ENCODE peak calls at places on chromosome 7, in six cellular contexts. One of them, this sample, is unnamed.

GRCh38 chr7:98771519-98772241 is 98.1 kb downstream of the TMEM130 start:
- DNase-seq in tibial artery: peak; percentile 48
- DNase-seq in brain microvascular endothelial cell: peak; percentile 31
- DNase-seq in WERI-Rb-1: no peak
- DNase-seq in AG04450: peak; percentile 65
- DNase-seq in heart left ventricle: no peak
- DNase-seq in this sample: peak; percentile 39

GRCh38 chr7:101094791-101095375 is 9.6 kb downstream of the TRIM56 start:
- DNase-seq in tibial artery: no peak
- DNase-seq in brain microvascular endothelial cell: peak; percentile 68
- DNase-seq in WERI-Rb-1: no peak
- DNase-seq in AG04450: peak; percentile 29
- DNase-seq in heart left ventricle: no peak
- DNase-seq in this sample: peak; percentile 77

GRCh38 chr7:27520828-27521790 is 141.6 kb downstream of the HIBADH start:
- DNase-seq in tibial artery: peak; percentile 67
- DNase-seq in brain microvascular endothelial cell: peak; percentile 5
- DNase-seq in WERI-Rb-1: no peak
- DNase-seq in AG04450: peak; percentile 55
- DNase-seq in heart left ventricle: no peak
- DNase-seq in this sample: peak; percentile 91

GRCh38 chr7:44163591-44163990 is 22.5 kb upstream of the MYL7 start:
- DNase-seq in tibial artery: no peak
- DNase-seq in brain microvascular endothelial cell: peak; percentile 71
- DNase-seq in WERI-Rb-1: no peak
- DNase-seq in AG04450: peak; percentile 90
- DNase-seq in heart left ventricle: no peak
- DNase-seq in this sample: peak; percentile 80

GRCh38 chr7:108246227-108246837 is 116.2 kb upstream of the LAMB4 start:
- DNase-seq in tibial artery: no peak
- DNase-seq in brain microvascular endothelial cell: peak; percentile 95
- DNase-seq in WERI-Rb-1: no peak
- DNase-seq in AG04450: peak; percentile 70
- DNase-seq in heart left ventricle: no peak
- DNase-seq in this sample: peak; percentile 98

GRCh38 chr7:138835087-138835486 is 37.1 kb upstream of the ATP6V0A4 start:
- DNase-seq in tibial artery: no peak
- DNase-seq in brain microvascular endothelial cell: no peak
- DNase-seq in WERI-Rb-1: no peak
- DNase-seq in AG04450: no peak
- DNase-seq in heart left ventricle: no peak
- DNase-seq in this sample: no peak

GRCh38 chr7:132049462-132050304 is 493.3 kb upstream of the PODXL start:
- DNase-seq in tibial artery: no peak
- DNase-seq in brain microvascular endothelial cell: peak; percentile 45
- DNase-seq in WERI-Rb-1: peak; percentile 58
- DNase-seq in AG04450: no peak
- DNase-seq in heart left ventricle: no peak
- DNase-seq in this sample: peak; percentile 46

GRCh38 chr7:2544541-2545188 is 10.7 kb downstream of the BRAT1 start:
- DNase-seq in tibial artery: no peak
- DNase-seq in brain microvascular endothelial cell: no peak
- DNase-seq in WERI-Rb-1: no peak
- DNase-seq in AG04450: no peak
- DNase-seq in heart left ventricle: no peak
- DNase-seq in this sample: no peak

GRCh38 chr7:92064414-92065029 is 69.8 kb downstream of the CYP51A1 start:
- DNase-seq in tibial artery: no peak
- DNase-seq in brain microvascular endothelial cell: no peak
- DNase-seq in WERI-Rb-1: no peak
- DNase-seq in AG04450: no peak
- DNase-seq in heart left ventricle: no peak
- DNase-seq in this sample: no peak

GRCh38 chr7:119320316-119320715 is 952.7 kb upstream of the KCND2 start:
- DNase-seq in tibial artery: no peak
- DNase-seq in brain microvascular endothelial cell: no peak
- DNase-seq in WERI-Rb-1: no peak
- DNase-seq in AG04450: no peak
- DNase-seq in heart left ventricle: no peak
- DNase-seq in this sample: no peak

GRCh38 chr7:139731802-139732470 is 45.9 kb downstream of the HIPK2 start:
- DNase-seq in tibial artery: peak; percentile 93
- DNase-seq in brain microvascular endothelial cell: peak; percentile 92
- DNase-seq in WERI-Rb-1: no peak
- DNase-seq in AG04450: no peak
- DNase-seq in heart left ventricle: peak; percentile 93
- DNase-seq in this sample: peak; percentile 91

GRCh38 chr7:12674861-12675260 is 12.6 kb upstream of the ARL4A start:
- DNase-seq in tibial artery: no peak
- DNase-seq in brain microvascular endothelial cell: peak; percentile 41
- DNase-seq in WERI-Rb-1: no peak
- DNase-seq in AG04450: no peak
- DNase-seq in heart left ventricle: no peak
- DNase-seq in this sample: peak; percentile 42

GRCh38 chr7:42854521-42855118 is 57.2 kb downstream of the C7orf25 start:
- DNase-seq in tibial artery: no peak
- DNase-seq in brain microvascular endothelial cell: no peak
- DNase-seq in WERI-Rb-1: no peak
- DNase-seq in AG04450: no peak
- DNase-seq in heart left ventricle: no peak
- DNase-seq in this sample: no peak

GRCh38 chr7:35035511-35035921 is 1.8 kb downstream of the DPY19L1 start:
- DNase-seq in tibial artery: no peak
- DNase-seq in brain microvascular endothelial cell: peak; percentile 44
- DNase-seq in WERI-Rb-1: peak; percentile 41
- DNase-seq in AG04450: no peak
- DNase-seq in heart left ventricle: no peak
- DNase-seq in this sample: peak; percentile 29

GRCh38 chr7:121755818-121756501 is 117.0 kb upstream of the PTPRZ1 start:
- DNase-seq in tibial artery: no peak
- DNase-seq in brain microvascular endothelial cell: no peak
- DNase-seq in WERI-Rb-1: peak; percentile 29
- DNase-seq in AG04450: no peak
- DNase-seq in heart left ventricle: no peak
- DNase-seq in this sample: no peak

GRCh38 chr7:30142710-30143109 is 7.9 kb downstream of the MTURN start:
- DNase-seq in tibial artery: peak; percentile 68
- DNase-seq in brain microvascular endothelial cell: peak; percentile 44
- DNase-seq in WERI-Rb-1: no peak
- DNase-seq in AG04450: no peak
- DNase-seq in heart left ventricle: no peak
- DNase-seq in this sample: peak; percentile 89

GRCh38 chr7:5429857-5430611 is 6.4 kb upstream of the TNRC18 start:
- DNase-seq in tibial artery: no peak
- DNase-seq in brain microvascular endothelial cell: no peak
- DNase-seq in WERI-Rb-1: no peak
- DNase-seq in AG04450: no peak
- DNase-seq in heart left ventricle: peak; percentile 53
- DNase-seq in this sample: peak; percentile 68

GRCh38 chr7:30321089-30321991 is 36.9 kb downstream of the ZNRF2 start:
- DNase-seq in tibial artery: no peak
- DNase-seq in brain microvascular endothelial cell: no peak
- DNase-seq in WERI-Rb-1: no peak
- DNase-seq in AG04450: no peak
- DNase-seq in heart left ventricle: no peak
- DNase-seq in this sample: peak; percentile 50

GRCh38 chr7:1121476-1121875 is 33.6 kb downstream of the GPER1 start:
- DNase-seq in tibial artery: no peak
- DNase-seq in brain microvascular endothelial cell: no peak
- DNase-seq in WERI-Rb-1: no peak
- DNase-seq in AG04450: no peak
- DNase-seq in heart left ventricle: no peak
- DNase-seq in this sample: no peak

GRCh38 chr7:18724311-18724710 is 228.8 kb downstream of the HDAC9 start:
- DNase-seq in tibial artery: no peak
- DNase-seq in brain microvascular endothelial cell: no peak
- DNase-seq in WERI-Rb-1: no peak
- DNase-seq in AG04450: no peak
- DNase-seq in heart left ventricle: no peak
- DNase-seq in this sample: no peak

GRCh38 chr7:7707756-7708310 is 10.6 kb downstream of the RPA3 start:
- DNase-seq in tibial artery: no peak
- DNase-seq in brain microvascular endothelial cell: peak; percentile 50
- DNase-seq in WERI-Rb-1: no peak
- DNase-seq in AG04450: no peak
- DNase-seq in heart left ventricle: no peak
- DNase-seq in this sample: peak; percentile 34

GRCh38 chr7:80760292-80760691 is 121.8 kb downstream of the CD36 start:
- DNase-seq in tibial artery: no peak
- DNase-seq in brain microvascular endothelial cell: no peak
- DNase-seq in WERI-Rb-1: no peak
- DNase-seq in AG04450: no peak
- DNase-seq in heart left ventricle: no peak
- DNase-seq in this sample: no peak

GRCh38 chr7:78605131-78605530 is 806.6 kb downstream of the PHTF2 start:
- DNase-seq in tibial artery: no peak
- DNase-seq in brain microvascular endothelial cell: no peak
- DNase-seq in WERI-Rb-1: no peak
- DNase-seq in AG04450: no peak
- DNase-seq in heart left ventricle: no peak
- DNase-seq in this sample: peak; percentile 18

GRCh38 chr7:66629222-66629658 is 559 bp downstream of the KCTD7 start:
- DNase-seq in tibial artery: peak; percentile 22
- DNase-seq in brain microvascular endothelial cell: no peak
- DNase-seq in WERI-Rb-1: peak; percentile 23
- DNase-seq in AG04450: no peak
- DNase-seq in heart left ventricle: no peak
- DNase-seq in this sample: peak; percentile 14

GRCh38 chr7:94557211-94557610 is 47.6 kb downstream of the CASD1 start:
- DNase-seq in tibial artery: no peak
- DNase-seq in brain microvascular endothelial cell: no peak
- DNase-seq in WERI-Rb-1: no peak
- DNase-seq in AG04450: no peak
- DNase-seq in heart left ventricle: no peak
- DNase-seq in this sample: no peak

GRCh38 chr7:105339404-105340316 is 49.1 kb downstream of the SRPK2 start:
- DNase-seq in tibial artery: no peak
- DNase-seq in brain microvascular endothelial cell: no peak
- DNase-seq in WERI-Rb-1: no peak
- DNase-seq in AG04450: no peak
- DNase-seq in heart left ventricle: no peak
- DNase-seq in this sample: no peak

GRCh38 chr7:55099086-55099831 is 80.4 kb downstream of the EGFR start:
- DNase-seq in tibial artery: no peak
- DNase-seq in brain microvascular endothelial cell: no peak
- DNase-seq in WERI-Rb-1: no peak
- DNase-seq in AG04450: no peak
- DNase-seq in heart left ventricle: no peak
- DNase-seq in this sample: peak; percentile 78

GRCh38 chr7:95863-96260 is 96.5 kb upstream of the FAM20C start:
- DNase-seq in tibial artery: no peak
- DNase-seq in brain microvascular endothelial cell: no peak
- DNase-seq in WERI-Rb-1: no peak
- DNase-seq in AG04450: no peak
- DNase-seq in heart left ventricle: no peak
- DNase-seq in this sample: peak; percentile 48

GRCh38 chr7:94251-94801 is 98.0 kb upstream of the FAM20C start:
- DNase-seq in tibial artery: no peak
- DNase-seq in brain microvascular endothelial cell: no peak
- DNase-seq in WERI-Rb-1: no peak
- DNase-seq in AG04450: no peak
- DNase-seq in heart left ventricle: no peak
- DNase-seq in this sample: no peak

GRCh38 chr7:97442-97841 is 94.9 kb upstream of the FAM20C start:
- DNase-seq in tibial artery: no peak
- DNase-seq in brain microvascular endothelial cell: no peak
- DNase-seq in WERI-Rb-1: no peak
- DNase-seq in AG04450: no peak
- DNase-seq in heart left ventricle: no peak
- DNase-seq in this sample: no peak

GRCh38 chr7:95180-95862 is 97.0 kb upstream of the FAM20C start:
- DNase-seq in tibial artery: no peak
- DNase-seq in brain microvascular endothelial cell: no peak
- DNase-seq in WERI-Rb-1: no peak
- DNase-seq in AG04450: peak; percentile 23
- DNase-seq in heart left ventricle: no peak
- DNase-seq in this sample: peak; percentile 91

DNA sequence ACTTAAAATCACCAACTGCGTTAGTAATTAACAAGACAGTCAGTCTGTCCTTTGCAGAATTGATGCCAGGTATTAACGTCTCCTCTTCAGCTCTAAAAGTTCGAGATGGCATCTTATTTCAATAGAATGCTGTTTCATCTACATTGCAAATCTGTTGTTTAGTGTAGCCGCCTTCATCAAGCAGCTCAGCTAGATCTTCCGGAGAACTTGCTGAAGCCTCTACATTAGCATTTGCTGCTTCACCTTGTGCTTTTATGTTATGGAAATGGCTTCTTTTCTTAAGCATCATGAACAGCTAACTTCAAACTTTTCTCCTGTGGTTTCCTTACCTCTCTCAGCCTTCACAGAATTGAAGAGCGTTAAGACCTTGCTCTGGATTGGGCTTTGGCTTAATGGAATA is 95.5 kb upstream of the FAM20C start:
- DNase-seq in tibial artery: no peak
- DNase-seq in brain microvascular endothelial cell: no peak
- DNase-seq in WERI-Rb-1: no peak
- DNase-seq in AG04450: no peak
- DNase-seq in heart left ventricle: no peak
- DNase-seq in this sample: no peak
- H3K4me3 ChIP-seq in tibial artery: no peak overlapping the region
- H3K4me3 ChIP-seq in brain microvascular endothelial cell: no peak overlapping the region
- H3K4me3 ChIP-seq in WERI-Rb-1: no peak overlapping the region
- H3K4me3 ChIP-seq in AG04450: no peak overlapping the region
- H3K4me3 ChIP-seq in heart left ventricle: no peak overlapping the region
- H3K4me3 ChIP-seq in this sample: no peak overlapping the region

DNA sequence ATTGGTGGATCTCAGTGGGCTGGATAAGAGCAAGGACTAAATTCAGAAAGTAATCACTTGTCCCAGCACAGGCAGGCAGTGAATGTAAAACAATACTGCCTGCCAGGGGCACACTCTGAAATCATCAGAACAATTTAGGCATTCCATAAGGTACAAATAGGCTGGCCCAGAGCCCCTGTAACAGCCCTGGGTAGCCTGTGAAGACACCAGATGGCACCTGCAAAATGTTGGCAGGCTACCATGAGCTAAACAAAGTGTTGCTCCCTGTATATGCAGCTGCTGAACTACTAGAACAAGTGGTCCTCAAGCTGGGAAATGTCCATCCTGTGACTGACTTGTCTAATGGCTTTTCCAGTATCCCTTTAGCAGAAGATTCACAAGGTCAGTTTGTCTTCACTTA is 3.0 kb upstream of the PRSS37 start:
- DNase-seq in tibial artery: no peak
- DNase-seq in brain microvascular endothelial cell: no peak
- DNase-seq in WERI-Rb-1: no peak
- DNase-seq in AG04450: no peak
- DNase-seq in heart left ventricle: no peak
- DNase-seq in this sample: no peak
- TF ChIP-seq CTCF in tibial artery: no peak
- TF ChIP-seq CTCF in brain microvascular endothelial cell: no peak
- TF ChIP-seq CTCF in WERI-Rb-1: no peak
- TF ChIP-seq CTCF in AG04450: no peak
- TF ChIP-seq CTCF in heart left ventricle: no peak
- TF ChIP-seq CTCF in this sample: no peak

GRCh38 chr7:155509025-155509724 is 37.2 kb downstream of the CNPY1 start:
- DNase-seq in tibial artery: no peak
- DNase-seq in brain microvascular endothelial cell: no peak
- DNase-seq in WERI-Rb-1: peak; percentile 24
- DNase-seq in AG04450: no peak
- DNase-seq in heart left ventricle: no peak
- DNase-seq in this sample: no peak
- H3K4me3 ChIP-seq in tibial artery: no peak overlapping the region
- H3K4me3 ChIP-seq in brain microvascular endothelial cell: no peak overlapping the region
- H3K4me3 ChIP-seq in WERI-Rb-1: peak overlapping the region; percentile 70
- H3K4me3 ChIP-seq in AG04450: no peak overlapping the region
- H3K4me3 ChIP-seq in heart left ventricle: peak overlapping the region; percentile 19
- H3K4me3 ChIP-seq in this sample: no peak overlapping the region

GRCh38 chr7:149719912-149720335 is 53.5 kb downstream of the ZNF467 start:
- DNase-seq in tibial artery: no peak
- DNase-seq in brain microvascular endothelial cell: no peak
- DNase-seq in WERI-Rb-1: no peak
- DNase-seq in AG04450: no peak
- DNase-seq in heart left ventricle: peak; percentile 62
- DNase-seq in this sample: no peak
- TF ChIP-seq CTCF in tibial artery: no peak
- TF ChIP-seq CTCF in brain microvascular endothelial cell: no peak
- TF ChIP-seq CTCF in WERI-Rb-1: no peak
- TF ChIP-seq CTCF in AG04450: no peak
- TF ChIP-seq CTCF in heart left ventricle: no peak
- TF ChIP-seq CTCF in this sample: no peak

This sample was measured in fibroblast of the aortic adventitia.